ENCODE peak calls at places on chromosomes 12 and 14, in seven cellular contexts. Q is SK-N-SH, K is H1, X is HCT116, B is K562, T is HepG2, S is GM12878. M is an unnamed sample.

GRCh38 chr12:26065451-26065850 is 59.4 kb downstream of the BHLHE41 start:
- DNase-seq in Q (no peak), S (no peak), B (peak), T (no peak), X (no peak), K (no peak), M (no peak)

GRCh38 chr12:108475396-108475795 is 39.7 kb upstream of the FICD start:
- DNase-seq in S (no peak), Q (peak), T (no peak), X (no peak), B (no peak), K (no peak), M (no peak)

GRCh38 chr12:123916729-123917128 is 55.9 kb downstream of the CCDC92 start:
- DNase-seq in B (no peak), Q (no peak), X (no peak), K (no peak), S (no peak), T (no peak), M (no peak)

GRCh38 chr12:116123511-116124258 is 153.8 kb downstream of the MED13L start:
- DNase-seq in T (no peak), K (no peak), B (peak), X (no peak), S (no peak), Q (peak), M (no peak)

GRCh38 chr12:126534495-126534894 is 1469.3 kb downstream of the AACS start:
- DNase-seq in K (no peak), T (no peak), S (no peak), B (no peak), Q (no peak), X (no peak), M (no peak)

GRCh38 chr12:51246254-51246853 is 7.7 kb downstream of the DAZAP2 start:
- DNase-seq in Q (peak), S (no peak), X (no peak), T (no peak), K (no peak), B (peak), M (peak)

GRCh38 chr12:124410354-124411175 is 115.7 kb downstream of the RFLNA start:
- DNase-seq in X (no peak), S (no peak), T (no peak), Q (peak), K (no peak), B (no peak), M (no peak)

GRCh38 chr14:78967111-78967809 is 797.1 kb downstream of the NRXN3 start:
- DNase-seq in B (no peak), Q (no peak), X (no peak), K (no peak), T (no peak), S (no peak), M (no peak)

GRCh38 chr12:20367731-20368652 is at the start of gene PDE3A:
- DNase-seq in K (peak), B (no peak), Q (peak), T (no peak), S (no peak), X (peak), M (peak)

GRCh38 chr12:124651508-124652273 is 84.3 kb upstream of the NCOR2 start:
- DNase-seq in B (no peak), S (no peak), X (no peak), T (no peak), K (no peak), Q (peak), M (no peak)

GRCh38 chr14:104373055-104373854 is 206.3 kb upstream of the C14orf180 start:
- DNase-seq in T (no peak), S (no peak), X (no peak), B (no peak), Q (no peak), K (no peak), M (no peak)

GRCh38 chr12:31590730-31591307 is at the start of gene DENND5B:
- DNase-seq in B (peak), K (peak), Q (peak), T (peak), X (no peak), S (no peak), M (peak)

GRCh38 chr14:27242874-27243273 is 645.0 kb upstream of the NOVA1 start:
- DNase-seq in B (no peak), T (no peak), S (no peak), K (no peak), X (no peak), Q (no peak), M (no peak)

GRCh38 chr12:120361506-120362208 is 7.3 kb downstream of the MSI1 start:
- DNase-seq in Q (peak), K (peak), T (no peak), S (no peak), X (no peak), B (peak), M (no peak)

GRCh38 chr12:108193922-108194321 is 64.8 kb downstream of the WSCD2 start:
- DNase-seq in X (peak), S (no peak), Q (peak), K (peak), B (peak), T (peak), M (peak)

GRCh38 chr12:115466076-115466475 is 782.1 kb upstream of the TBX3 start:
- DNase-seq in X (no peak), T (no peak), S (no peak), Q (no peak), B (no peak), K (no peak), M (no peak)

GRCh38 chr14:22982477-22983245 is at the start of gene AJUBA:
- DNase-seq in T (peak), S (no peak), K (peak), Q (peak), B (peak), X (peak), M (peak)

GRCh38 chr12:62879691-62880090 is 55.3 kb downstream of the PPM1H start:
- DNase-seq in K (no peak), B (no peak), T (no peak), Q (no peak), X (no peak), S (no peak), M (peak)

GRCh38 chr12:6551496-6552139 is 4.2 kb downstream of the IFFO1 start:
- DNase-seq in B (no peak), K (no peak), Q (no peak), T (no peak), X (no peak), S (no peak), M (no peak)

GRCh38 chr12:13093850-13094225 is 9.6 kb downstream of the GSG1 start:
- DNase-seq in Q (no peak), K (no peak), X (no peak), T (no peak), B (no peak), S (no peak), M (no peak)

GRCh38 chr12:58363971-58364370 is 422.6 kb downstream of the ATP23 start:
- DNase-seq in B (no peak), S (no peak), K (no peak), Q (no peak), X (no peak), T (no peak), M (no peak)

GRCh38 chr12:57241556-57242310 is 9.3 kb downstream of the STAC3 start:
- DNase-seq in K (no peak), T (no peak), B (no peak), X (no peak), S (no peak), Q (peak), M (no peak)

GRCh38 chr14:99055019-99055418 is 217.0 kb downstream of the BCL11B start:
- DNase-seq in X (no peak), S (no peak), Q (no peak), T (no peak), K (no peak), B (no peak), M (no peak)

GRCh38 chr12:38411426-38411825 is 94.9 kb downstream of the ALG10B start:
- DNase-seq in T (no peak), K (no peak), X (no peak), Q (no peak), B (no peak), S (no peak), M (no peak)

GRCh38 chr12:9751204-9752144 is 9.2 kb downstream of the CD69 start:
- DNase-seq in T (peak), K (no peak), S (no peak), X (peak), Q (peak), B (peak), M (no peak)

GRCh38 chr12:111448266-111448830 is 42.6 kb downstream of the SH2B3 start:
- DNase-seq in K (peak), S (no peak), X (no peak), B (no peak), T (no peak), Q (no peak), M (no peak)

GRCh38 chr12:5258498-5258897 is 173.4 kb upstream of the NTF3 start:
- DNase-seq in T (no peak), X (no peak), S (no peak), Q (no peak), K (no peak), B (no peak), M (no peak)

GRCh38 chr14:76073732-76074131 is 78.0 kb upstream of the GPATCH2L start:
- DNase-seq in T (no peak), X (no peak), K (no peak), B (no peak), Q (peak), S (no peak), M (no peak)

GRCh38 chr12:132847363-132848356 is 19.0 kb upstream of the GOLGA3 start:
- DNase-seq in B (no peak), Q (no peak), S (no peak), X (no peak), T (no peak), K (peak), M (no peak)

GRCh38 chr12:49633703-49634311 is 10.4 kb downstream of the PRPF40B start:
- DNase-seq in B (no peak), Q (no peak), K (no peak), S (no peak), T (no peak), X (no peak), M (no peak)

GRCh38 chr12:85310456-85311076 is 30.5 kb downstream of the ALX1 start:
- DNase-seq in B (no peak), T (no peak), K (no peak), Q (no peak), S (no peak), X (peak), M (no peak)

GRCh38 chr12:110649341-110649847 is 35.5 kb downstream of the TCTN1 start:
- DNase-seq in K (no peak), S (no peak), X (no peak), Q (peak), T (peak), B (no peak), M (no peak)

GRCh38 chr14:36857136-36857535 is 195.5 kb downstream of the PAX9 start:
- DNase-seq in K (no peak), B (no peak), X (no peak), S (no peak), Q (no peak), T (no peak), M (peak)

GRCh38 chr12:30754383-30754749 is 385 bp downstream of the CAPRIN2 start:
- DNase-seq in X (no peak), B (no peak), T (no peak), Q (no peak), K (no peak), S (no peak), M (no peak)

DNA sequence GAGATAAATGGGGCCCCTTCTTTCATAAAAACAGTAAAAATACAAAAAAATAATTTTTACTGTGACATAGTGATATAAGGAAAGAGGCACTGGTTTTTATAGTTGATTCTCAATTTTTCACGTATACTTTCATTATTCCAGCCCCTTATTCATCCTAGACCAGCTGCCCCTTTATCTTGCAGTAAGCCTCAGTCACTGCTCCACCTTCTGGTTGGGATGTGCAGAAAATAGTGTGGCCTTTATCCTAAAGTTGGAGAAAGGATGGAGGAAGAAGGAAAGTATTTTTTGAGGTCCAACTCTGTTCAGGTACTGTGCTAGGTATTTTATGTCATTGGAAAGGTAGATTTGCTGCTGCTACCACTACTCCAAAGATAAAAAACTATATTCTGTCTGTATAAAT is 172.7 kb downstream of the ANO6 start:
- DNase-seq in S (no peak), B (peak), X (peak), T (peak), Q (peak), K (no peak), M (peak)
- TF ChIP-seq JUND in S (no peak), B (no peak), X (no peak), T (no peak), Q (no peak), K (no peak), M (no peak)

GRCh38 chr12:166425-167091 is 47.4 kb downstream of the SLC6A12 start:
- DNase-seq in K (no peak), X (no peak), B (no peak), Q (no peak), T (no peak), S (no peak), M (no peak)
- TF ChIP-seq JUND in K (no peak), X (no peak), B (no peak), Q (no peak), T (no peak), S (no peak), M (no peak)

DNA sequence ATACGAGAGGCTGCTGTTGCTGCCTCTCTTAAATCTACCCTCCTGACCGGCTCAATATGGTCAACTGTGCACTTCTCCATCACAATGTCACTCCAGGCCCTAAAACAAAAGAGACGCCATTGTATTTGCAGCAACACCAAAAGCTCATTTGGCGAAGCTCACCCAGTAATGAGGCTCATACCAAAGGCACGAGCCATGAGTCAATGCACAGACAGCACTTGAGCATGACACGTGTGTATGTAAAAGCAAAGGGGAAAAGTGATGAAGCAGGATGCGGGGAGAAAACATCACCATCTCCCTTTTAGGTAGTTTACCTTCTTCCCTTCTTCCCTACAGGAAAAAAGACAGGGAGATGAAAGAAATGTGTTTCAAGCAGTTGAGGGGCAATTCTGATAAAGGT is 150.3 kb downstream of the FOXN3 start:
- DNase-seq in Q (no peak), B (no peak), S (no peak), T (no peak), K (no peak), X (no peak), M (no peak)
- TF ChIP-seq JUND in Q (no peak), B (no peak), S (no peak), T (no peak), K (no peak), X (no peak), M (no peak)

DNA sequence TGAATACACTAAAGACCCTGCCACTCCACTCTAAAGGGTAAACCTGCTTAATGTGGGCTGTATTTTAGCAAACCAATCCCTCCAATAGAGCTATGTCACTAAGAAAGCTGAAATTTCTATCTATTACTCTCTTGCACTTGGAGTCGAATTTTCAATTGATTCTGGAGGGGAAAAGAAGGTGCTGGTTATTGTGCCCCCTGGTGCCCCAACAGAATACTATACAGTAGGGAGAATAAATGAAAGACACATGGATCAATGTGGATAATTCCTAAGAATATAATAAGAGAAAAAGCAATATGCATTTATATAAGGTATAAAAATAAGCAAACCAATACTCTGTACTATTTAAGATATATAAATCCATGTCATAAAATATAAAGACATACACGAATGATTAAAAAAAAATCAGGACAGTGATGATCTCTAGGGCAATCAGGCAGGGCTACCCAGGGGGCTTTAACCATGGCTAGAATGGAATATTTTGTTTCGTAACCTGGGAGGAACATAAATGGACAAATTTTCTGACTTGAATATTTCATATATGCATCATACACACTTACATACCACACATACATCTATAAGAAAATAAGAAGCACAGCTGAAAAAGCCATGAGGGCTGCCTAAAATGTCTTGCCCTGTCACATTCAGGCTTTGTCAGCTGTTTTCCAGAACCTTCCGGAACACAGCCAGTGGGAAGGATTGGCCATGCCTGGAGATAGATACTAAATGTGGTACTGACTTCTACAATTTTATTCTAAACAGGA is 54.4 kb downstream of the EFCAB11 start:
- DNase-seq in B (peak), T (peak), S (no peak), X (peak), Q (peak), K (no peak), M (peak)
- TF ChIP-seq JUND in B (no peak), T (no peak), S (no peak), X (no peak), Q (no peak), K (no peak), M (no peak)

DNA sequence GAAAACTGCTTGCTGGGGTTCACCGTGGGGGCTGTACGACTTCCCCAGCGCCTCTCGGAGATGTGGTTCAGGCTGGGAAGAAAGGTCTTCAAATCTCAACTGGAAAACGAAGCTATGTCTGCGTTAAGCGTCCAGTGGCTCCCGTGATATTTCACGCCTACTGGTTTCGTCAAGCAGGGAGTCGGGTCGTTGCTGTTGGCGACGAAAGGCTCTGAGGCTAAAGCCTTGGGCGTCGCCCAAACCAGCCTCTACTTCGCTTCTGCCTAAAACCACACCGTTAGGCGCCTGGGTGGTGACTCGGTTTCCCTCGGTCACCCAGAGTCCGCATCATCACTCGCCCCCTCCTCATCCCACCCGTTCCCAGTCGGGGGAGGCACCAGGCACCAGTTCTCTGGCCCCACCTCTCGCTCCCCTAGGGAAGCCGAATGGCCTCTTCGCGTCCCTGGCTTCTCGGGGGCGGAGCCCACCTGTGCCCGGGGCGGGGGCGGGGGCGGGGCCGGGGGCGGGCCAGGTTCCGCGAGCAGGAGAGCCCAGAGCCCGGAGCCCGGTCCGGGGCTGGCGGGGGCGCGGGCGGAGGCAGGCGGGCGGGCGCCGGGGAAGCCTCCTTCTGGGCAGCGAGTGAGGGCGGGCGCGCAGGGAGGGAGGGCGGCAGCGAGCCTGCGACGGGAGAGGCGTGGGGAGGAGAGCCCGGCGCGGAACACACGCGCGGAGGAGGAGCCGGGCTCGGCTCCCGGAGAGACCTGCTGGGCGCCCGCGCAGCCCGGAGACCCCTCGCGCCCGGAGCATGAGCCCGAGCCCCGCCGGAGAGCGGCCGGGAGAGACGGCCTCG is at the start of gene B4GALNT3:
- DNase-seq in S (no peak), T (no peak), K (peak), B (peak), X (peak), Q (peak), M (peak)
- TF ChIP-seq JUND in S (no peak), T (no peak), K (no peak), B (no peak), X (no peak), Q (no peak), M (no peak)

DNA sequence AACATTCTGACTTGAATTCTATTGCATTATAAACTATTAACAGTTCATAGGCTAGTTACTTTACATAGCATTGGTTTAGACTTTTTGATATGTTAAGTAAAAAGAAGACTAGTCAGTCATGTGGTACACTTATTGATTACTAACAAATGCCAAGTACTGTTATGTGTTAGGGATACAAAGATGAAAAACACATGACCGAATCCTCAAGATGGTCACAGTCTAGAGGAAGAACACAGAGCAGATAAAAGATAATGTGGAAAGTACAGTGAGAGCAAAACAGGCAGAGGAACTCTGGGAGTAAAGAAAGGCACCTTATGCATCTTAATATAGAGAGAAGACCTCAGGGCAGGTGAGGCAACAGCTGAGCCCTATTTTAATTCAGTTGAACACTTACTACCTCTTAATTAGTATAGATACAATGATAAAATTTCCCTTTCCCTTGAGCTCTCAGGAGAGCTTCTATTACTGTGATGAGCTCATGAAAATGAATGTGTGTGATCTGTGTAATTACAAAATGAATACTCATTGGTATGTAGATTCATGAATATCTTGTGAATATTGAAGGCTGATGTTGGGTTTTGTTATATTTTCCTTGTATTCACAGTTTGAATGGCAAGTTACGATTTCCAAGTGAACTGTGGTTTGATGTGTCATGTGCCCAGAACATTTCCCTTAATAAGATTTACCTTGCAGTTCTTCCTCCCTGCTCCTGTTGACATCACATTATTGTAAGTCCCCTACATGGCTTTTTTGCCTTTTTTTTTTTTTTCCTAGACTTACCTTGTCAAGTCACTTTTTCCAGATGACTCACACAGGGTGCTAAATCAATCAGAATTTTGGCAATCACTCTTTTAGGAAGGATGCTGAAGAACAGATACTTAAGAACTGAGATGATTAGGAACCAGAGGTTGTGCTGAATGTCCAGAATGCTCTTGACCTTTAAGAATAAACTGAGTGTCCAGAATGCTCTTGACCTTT is 29.5 kb upstream of the MSRB3 start:
- DNase-seq in S (no peak), B (no peak), T (no peak), K (no peak), Q (no peak), X (peak), M (no peak)
- TF ChIP-seq JUND in S (no peak), B (peak), T (no peak), K (no peak), Q (no peak), X (peak), M (no peak)

M was measured in T47D.